ENCODE peak calls at places on chromosomes 2 and 18, in five cellular contexts. M is mammary epithelial cell, E is cardiac muscle cell, W is body of pancreas, H is OCI-LY7. R is an unnamed sample. For H3K4me1, the result is how much of the 10 kb centered on the place peaks cover.

GRCh38 chr18:54119524-54120019 is 104.9 kb downstream of the MBD2 start:
- DNase-seq in H (peak), M (peak), W (peak), E (peak), R (no peak)

GRCh38 chr18:55651236-55651635 is 63.2 kb upstream of the TCF4 start:
- DNase-seq in M (peak), W (no peak), E (no peak), H (no peak), R (peak)

GRCh38 chr2:217092710-217093379 is 233.0 kb upstream of the TNP1 start:
- DNase-seq in W (no peak), E (no peak), M (no peak), H (no peak), R (no peak)

GRCh38 chr2:161415467-161416293 is 417 bp upstream of the TBR1 start:
- DNase-seq in W (no peak), E (no peak), M (no peak), H (no peak), R (no peak)

GRCh38 chr18:22282311-22283235 is 113.2 kb downstream of the GATA6 start:
- DNase-seq in W (no peak), H (no peak), M (peak), E (no peak), R (peak)

GRCh38 chr2:43086451-43087221 is 139.8 kb downstream of the ZFP36L2 start:
- DNase-seq in E (no peak), W (no peak), M (peak), H (no peak), R (peak)

GRCh38 chr2:220887880-220888279 is 684.2 kb downstream of the EPHA4 start:
- DNase-seq in E (no peak), M (no peak), H (no peak), W (no peak), R (no peak)

GRCh38 chr2:171627412-171627811 is 59.9 kb upstream of the DYNC1I2 start:
- DNase-seq in M (no peak), H (no peak), W (no peak), E (no peak), R (no peak)

GRCh38 chr2:6310186-6310909 is 555.4 kb downstream of the CMPK2 start:
- DNase-seq in M (no peak), H (peak), E (no peak), W (no peak), R (no peak)

GRCh38 chr2:238644095-238645081 is 203.5 kb upstream of the TWIST2 start:
- DNase-seq in W (no peak), E (no peak), H (no peak), M (peak), R (peak)

GRCh38 chr2:221931251-221931991 is 359.3 kb upstream of the EPHA4 start:
- DNase-seq in H (no peak), E (no peak), W (no peak), M (no peak), R (no peak)

GRCh38 chr2:53609561-53609960 is 158.0 kb upstream of the CHAC2 start:
- DNase-seq in W (no peak), E (no peak), M (no peak), H (no peak), R (no peak)

GRCh38 chr18:34787931-34788532 is 77.9 kb downstream of the DTNA start:
- DNase-seq in H (peak), W (peak), M (peak), E (peak), R (no peak)

GRCh38 chr2:97706708-97707345 is 6.5 kb upstream of the ZAP70 start:
- DNase-seq in M (no peak), H (no peak), W (no peak), E (no peak), R (no peak)

GRCh38 chr2:46179037-46179621 is 118.1 kb upstream of the EPAS1 start:
- DNase-seq in M (peak), H (no peak), E (no peak), W (peak), R (peak)

GRCh38 chr18:36672437-36673344 is 156.1 kb downstream of the TPGS2 start:
- DNase-seq in M (peak), E (no peak), H (peak), W (peak), R (peak)

GRCh38 chr2:17901246-17901645 is 22.8 kb downstream of the KCNS3 start:
- DNase-seq in H (no peak), E (no peak), M (peak), W (peak), R (peak)

GRCh38 chr18:8949206-8949605 is 153.3 kb upstream of the NDUFV2 start:
- DNase-seq in M (peak), W (no peak), E (no peak), H (no peak), R (peak)

GRCh38 chr18:35324926-35325655 is 19.1 kb downstream of the ZNF24 start:
- DNase-seq in M (no peak), H (no peak), W (no peak), E (no peak), R (no peak)

GRCh38 chr2:46072146-46072820 is 224.9 kb upstream of the EPAS1 start:
- DNase-seq in H (no peak), E (no peak), W (no peak), M (no peak), R (no peak)

GRCh38 chr2:121489284-121489683 is 41.4 kb upstream of the RNU4ATAC start:
- DNase-seq in M (peak), W (peak), H (no peak), E (no peak), R (no peak)

GRCh38 chr2:173751245-173751975 is 213.8 kb downstream of the SP3 start:
- DNase-seq in M (no peak), W (no peak), E (no peak), H (no peak), R (no peak)

GRCh38 chr2:36459725-36460137 is 104.2 kb downstream of the CRIM1 start:
- DNase-seq in H (no peak), M (peak), E (peak), W (peak), R (no peak)

GRCh38 chr2:74619651-74620297 is 28.4 kb downstream of the M1AP start:
- DNase-seq in W (no peak), M (no peak), H (peak), E (no peak), R (no peak)

GRCh38 chr2:176445831-176446433 is 176.7 kb downstream of the MTX2 start:
- DNase-seq in H (no peak), E (no peak), M (peak), W (no peak), R (no peak)

GRCh38 chr18:59063912-59064311 is 75.8 kb upstream of the SEC11C start:
- DNase-seq in H (no peak), M (no peak), E (no peak), W (no peak), R (no peak)
- H3K27ac ChIP-seq in H (no peak), M (no peak), E (no peak), W (no peak), R (no peak)

GRCh38 chr2:120251863-120252206 is 817 bp upstream of the RALB start:
- DNase-seq in E (no peak), M (no peak), W (no peak), H (no peak), R (no peak)

GRCh38 chr2:120253021-120253882 is 600 bp downstream of the RALB start:
- DNase-seq in M (peak), E (peak), H (peak), W (peak), R (peak)

GRCh38 chr2:120252207-120253020 is at the start of gene RALB:
- DNase-seq in M (peak), H (peak), W (peak), E (peak), R (peak)

GRCh38 chr2:120250640-120251039 is 2.0 kb upstream of the RALB start:
- DNase-seq in W (no peak), M (no peak), E (no peak), H (no peak), R (no peak)

GRCh38 chr2:120251077-120251476 is 1.6 kb upstream of the RALB start:
- DNase-seq in W (no peak), E (no peak), M (no peak), H (no peak), R (no peak)
- H3K4me1 ChIP-seq in W (under half), E (under half), M (under half), H (under half), R (under half)

GRCh38 chr18:23878336-23878900 is 136.1 kb upstream of the TTC39C start:
- DNase-seq in H (no peak), E (no peak), M (peak), W (no peak), R (peak)

GRCh38 chr18:23875966-23876365 is 138.6 kb upstream of the TTC39C start:
- DNase-seq in W (no peak), H (no peak), M (peak), E (no peak), R (peak)

GRCh38 chr18:23876496-23876895 is 138.1 kb upstream of the TTC39C start:
- DNase-seq in E (no peak), H (no peak), M (peak), W (no peak), R (peak)

GRCh38 chr18:23876921-23877320 is 137.6 kb upstream of the TTC39C start:
- DNase-seq in W (no peak), H (no peak), M (peak), E (no peak), R (peak)

DNA sequence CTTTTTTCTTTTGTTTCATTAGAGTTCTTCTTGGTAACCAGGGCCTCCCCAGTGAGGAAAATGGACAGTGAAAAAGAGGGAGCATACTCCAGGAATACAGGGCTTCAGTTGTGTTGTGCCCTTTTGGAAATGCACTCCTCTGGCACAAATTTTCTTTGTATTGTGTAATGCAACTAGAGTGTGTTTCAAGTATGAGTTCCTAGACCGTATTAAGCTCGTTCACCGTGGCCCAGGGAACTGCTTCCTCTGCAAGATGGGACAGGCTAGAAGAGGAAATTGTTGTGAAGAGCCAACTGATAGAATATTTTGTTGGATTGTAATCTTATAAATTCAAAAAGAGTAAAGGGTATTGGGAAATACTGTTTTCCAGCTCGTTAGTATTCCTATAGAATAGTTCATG is 137.2 kb upstream of the TTC39C start:
- DNase-seq in M (peak), H (no peak), W (no peak), E (no peak), R (peak)
- H3K27ac ChIP-seq in M (peak), H (no peak), W (no peak), E (no peak), R (no peak)

GRCh38 chr2:150522269-150522668 is 34.8 kb upstream of the RND3 start:
- DNase-seq in M (no peak), H (no peak), E (no peak), W (no peak), R (no peak)
- H3K4me1 ChIP-seq in M (under half), H (under half), E (under half), W (under half), R (under half)

DNA sequence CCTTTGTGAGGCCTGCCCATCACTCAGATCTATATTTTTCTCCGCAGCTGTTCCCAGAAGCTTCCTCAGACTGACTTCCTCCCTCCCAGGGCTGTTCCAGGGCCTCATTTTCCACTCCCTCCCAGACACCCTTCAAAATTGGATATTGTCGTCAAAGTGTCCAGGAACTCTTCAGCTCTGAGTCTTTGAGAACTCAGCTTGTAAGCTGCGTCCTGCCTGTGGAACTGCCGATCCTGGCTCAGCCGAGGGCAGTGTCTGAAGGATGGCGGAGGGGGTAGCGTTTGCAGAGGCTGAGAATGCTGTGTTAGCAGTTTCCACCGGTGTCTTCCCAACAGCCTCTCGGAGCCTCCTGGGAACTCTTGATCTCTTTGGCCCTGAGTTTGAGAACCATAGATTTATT is 27.1 kb downstream of the NCK2 start:
- DNase-seq in E (no peak), W (no peak), M (no peak), H (no peak), R (no peak)
- H3K27ac ChIP-seq in E (peak), W (peak), M (no peak), H (no peak), R (no peak)

GRCh38 chr2:143229411-143229810 is 100.2 kb downstream of the ARHGAP15 start:
- DNase-seq in W (no peak), H (no peak), E (no peak), M (no peak), R (no peak)

GRCh38 chr2:143231257-143231650 is 102.0 kb downstream of the ARHGAP15 start:
- DNase-seq in H (no peak), W (no peak), M (no peak), E (no peak), R (no peak)

GRCh38 chr2:143226714-143227541 is 97.7 kb downstream of the ARHGAP15 start:
- DNase-seq in H (no peak), E (no peak), W (no peak), M (no peak), R (no peak)

GRCh38 chr2:143230506-143231256 is 101.5 kb downstream of the ARHGAP15 start:
- DNase-seq in M (no peak), H (no peak), W (no peak), E (no peak), R (no peak)

DNA sequence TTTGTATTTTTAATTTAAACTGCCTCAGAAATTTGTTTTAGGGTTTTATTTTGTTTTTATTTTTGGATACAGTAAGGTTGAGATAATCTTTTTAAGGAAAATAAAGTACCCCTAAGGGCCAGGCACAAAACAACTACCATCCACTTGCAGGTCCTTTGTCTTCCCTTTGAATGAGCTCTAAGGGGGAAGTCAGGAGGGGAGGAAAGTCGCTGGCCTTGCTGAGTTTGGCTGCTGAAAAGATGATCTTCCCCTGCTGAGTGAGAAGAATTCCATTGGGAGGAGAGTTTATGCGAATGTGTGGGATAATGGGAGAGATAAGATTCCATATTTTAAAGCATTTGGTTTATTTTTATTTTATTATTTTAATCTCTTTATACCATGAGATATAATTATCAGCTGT is 100.7 kb downstream of the ARHGAP15 start:
- DNase-seq in H (no peak), E (no peak), W (no peak), M (no peak), R (no peak)
- H3K4me1 ChIP-seq in H (under half), E (under half), W (under half), M (under half), R (under half)

DNA sequence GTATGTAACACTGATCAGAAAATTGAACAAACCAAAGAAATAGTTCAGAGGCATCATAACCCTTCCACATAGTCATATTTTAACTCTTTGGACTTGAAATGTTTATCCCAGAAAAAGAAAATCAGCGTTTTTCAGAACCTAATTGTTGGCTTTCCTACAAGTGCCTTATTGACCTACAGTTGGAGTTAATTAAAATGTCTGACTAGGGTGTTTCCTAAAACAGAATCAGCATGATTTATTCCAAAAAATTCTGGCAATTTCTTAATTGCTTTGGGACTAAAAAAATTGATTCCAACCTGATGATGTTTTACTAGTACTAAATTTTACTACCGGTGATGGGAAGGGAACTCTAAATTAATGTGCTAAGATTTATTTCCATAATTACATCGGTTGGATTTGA is 134.1 kb upstream of the DSEL start:
- DNase-seq in W (no peak), E (no peak), H (no peak), M (no peak), R (no peak)
- H3K27ac ChIP-seq in W (no peak), E (no peak), H (no peak), M (no peak), R (no peak)

GRCh38 chr2:71277536-71278103 is 50.7 kb upstream of the PAIP2B start:
- DNase-seq in E (peak), H (peak), M (peak), W (peak), R (no peak)

GRCh38 chr2:71277159-71277498 is 50.2 kb upstream of the PAIP2B start:
- DNase-seq in E (no peak), M (no peak), W (no peak), H (no peak), R (no peak)

GRCh38 chr2:71275939-71276310 is 49.0 kb upstream of the PAIP2B start:
- DNase-seq in H (no peak), W (no peak), E (no peak), M (no peak), R (no peak)

GRCh38 chr2:71281950-71282349 is 49.6 kb upstream of the ZNF638 start:
- DNase-seq in H (no peak), W (no peak), M (no peak), E (no peak), R (no peak)

GRCh38 chr2:71276311-71277158 is 49.6 kb upstream of the PAIP2B start:
- DNase-seq in E (peak), H (peak), W (peak), M (peak), R (peak)
- H3K4me1 ChIP-seq in E (under half), H (under half), W (under half), M (under half), R (under half)

DNA sequence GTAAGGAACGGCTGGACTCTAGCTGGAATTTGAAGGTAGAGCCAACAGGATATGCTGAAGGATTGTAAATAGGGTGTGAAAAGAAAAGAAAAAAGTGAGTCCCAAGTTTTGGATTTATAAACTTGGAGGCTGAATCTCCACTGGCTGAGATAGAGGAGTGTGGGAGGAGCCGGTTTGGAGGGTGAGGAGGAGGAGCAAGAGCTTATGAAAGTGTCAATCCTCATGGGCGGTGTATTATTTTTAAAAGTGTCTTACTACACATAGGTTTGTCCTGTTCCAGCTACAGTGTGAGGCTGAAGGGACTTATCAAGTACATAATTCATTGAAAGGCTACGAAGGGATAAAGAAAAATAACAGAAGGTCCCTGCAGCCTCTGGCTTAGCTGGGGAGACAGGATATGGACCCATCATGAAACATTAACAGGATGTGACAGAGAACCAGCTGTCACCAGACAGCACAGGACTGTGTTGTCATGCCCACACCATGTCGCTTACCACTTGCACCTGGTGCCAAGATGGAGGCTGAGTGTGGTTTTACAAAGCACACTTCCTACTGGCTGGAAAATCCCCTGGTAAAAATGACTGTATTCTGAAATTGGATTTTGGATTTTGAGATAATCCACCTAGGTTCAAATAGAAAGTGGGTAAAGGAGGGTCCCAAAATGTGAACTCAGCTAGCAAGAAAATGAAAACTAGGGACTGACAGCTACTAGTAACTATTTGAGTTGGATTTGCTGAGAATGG is 2.5 kb upstream of the MREG start:
- DNase-seq in E (no peak), M (no peak), W (no peak), H (peak), R (no peak)
- H3K27ac ChIP-seq in E (no peak), M (no peak), W (no peak), H (peak), R (no peak)

R was measured in foreskin keratinocyte.